ENCODE peak calls at places on chromosomes 6 and 20, in ten cellular contexts. E is bronchial epithelial cell, Y is heart left ventricle, W is upper lobe of right lung, H is pancreas, V is OCI-LY7, A is HCT116, Z is heart right ventricle, G is AG10803, X is fibroblast of mammary gland. R is an unnamed sample.

GRCh38 chr20:53872561-53873248 is 197.7 kb downstream of the BCAS1 start:
- DNase-seq in E (no peak), Y (no peak), W (no peak), H (no peak), V (peak; percentile 90), A (no peak), Z (no peak), G (peak; percentile 64), X (no peak), R (peak; percentile 30)

GRCh38 chr6:112562348-112563220 is 215.5 kb downstream of the RFPL4B start:
- DNase-seq in E (no peak), Y (no peak), W (no peak), H (no peak), V (no peak), A (no peak), Z (no peak), G (peak; percentile 13), X (no peak), R (peak; percentile 35)

GRCh38 chr20:21096321-21097043 is 9.7 kb downstream of the LINC00237 start:
- DNase-seq in E (peak; percentile 58), Y (no peak), W (no peak), H (no peak), V (peak; percentile 73), A (peak; percentile 68), Z (no peak), G (peak; percentile 11), X (peak; percentile 40), R (no peak)

GRCh38 chr6:33197431-33198048 is 2.9 kb downstream of the RXRB start:
- DNase-seq in E (peak; percentile 71), Y (peak; percentile 35), W (peak; percentile 77), H (peak; percentile 73), V (peak; percentile 74), A (peak; percentile 66), Z (peak; percentile 38), G (peak; percentile 64), X (peak; percentile 73), R (peak; percentile 54)

GRCh38 chr6:148608211-148608951 is 138.4 kb upstream of the UST start:
- DNase-seq in E (peak; percentile 31), Y (no peak), W (no peak), H (no peak), V (peak; percentile 12), A (peak; percentile 24), Z (no peak), G (peak; percentile 72), X (peak; percentile 41), R (peak; percentile 28)

GRCh38 chr6:159871241-159871640 is 19.5 kb upstream of the MAS1 start:
- DNase-seq in E (no peak), Y (no peak), W (no peak), H (no peak), V (no peak), A (no peak), Z (no peak), G (no peak), X (no peak), R (no peak)

GRCh38 chr6:149925253-149925973 is 2.5 kb upstream of the RAET1G start:
- DNase-seq in E (no peak), Y (peak; percentile 34), W (peak; percentile 71), H (peak; percentile 42), V (no peak), A (no peak), Z (no peak), G (peak; percentile 31), X (peak; percentile 16), R (no peak)

GRCh38 chr6:155762649-155763048 is 307.0 kb upstream of the NOX3 start:
- DNase-seq in E (no peak), Y (no peak), W (no peak), H (no peak), V (no peak), A (no peak), Z (no peak), G (no peak), X (no peak), R (no peak)

GRCh38 chr6:108594640-108595039 is 33.9 kb downstream of the FOXO3 start:
- DNase-seq in E (peak; percentile 75), Y (no peak), W (no peak), H (peak; percentile 48), V (no peak), A (no peak), Z (no peak), G (no peak), X (no peak), R (no peak)

GRCh38 chr6:23890543-23891227 is 235.3 kb upstream of the NRSN1 start:
- DNase-seq in E (peak; percentile 76), Y (no peak), W (no peak), H (no peak), V (no peak), A (no peak), Z (no peak), G (peak; percentile 5), X (peak; percentile 40), R (no peak)

GRCh38 chr6:108673153-108673552 is 112.4 kb downstream of the FOXO3 start:
- DNase-seq in E (no peak), Y (no peak), W (no peak), H (no peak), V (peak; percentile 87), A (no peak), Z (no peak), G (no peak), X (no peak), R (no peak)

GRCh38 chr6:17045581-17046322 is 56.1 kb upstream of the STMND1 start:
- DNase-seq in E (no peak), Y (no peak), W (no peak), H (no peak), V (no peak), A (no peak), Z (no peak), G (peak; percentile 95), X (peak; percentile 52), R (peak; percentile 52)

GRCh38 chr6:17038316-17038715 is 63.5 kb upstream of the STMND1 start:
- DNase-seq in E (no peak), Y (no peak), W (no peak), H (no peak), V (no peak), A (no peak), Z (no peak), G (peak; percentile 77), X (peak; percentile 82), R (no peak)

GRCh38 chr6:17039266-17039665 is 62.6 kb upstream of the STMND1 start:
- DNase-seq in E (peak; percentile 36), Y (no peak), W (no peak), H (no peak), V (no peak), A (no peak), Z (no peak), G (no peak), X (no peak), R (no peak)

GRCh38 chr6:17042422-17043147 is 59.3 kb upstream of the STMND1 start:
- DNase-seq in E (peak; percentile 77), Y (peak; percentile 18), W (no peak), H (peak; percentile 46), V (no peak), A (peak; percentile 34), Z (peak; percentile 17), G (peak; percentile 52), X (peak; percentile 26), R (peak; percentile 31)

GRCh38 chr6:17043148-17043522 is 58.7 kb upstream of the STMND1 start:
- DNase-seq in E (no peak), Y (no peak), W (no peak), H (no peak), V (no peak), A (no peak), Z (no peak), G (no peak), X (no peak), R (no peak)
- TF ChIP-seq CTCF in E (no peak), Y (no peak), W (no peak), H (no peak), V (no peak), A (no peak), Z (no peak), G (no peak), X (no peak), R (no peak)

GRCh38 chr20:13009682-13010406 is 1.1 kb downstream of the SPTLC3 start:
- DNase-seq in E (peak; percentile 84), Y (peak; percentile 55), W (no peak), H (no peak), V (peak; percentile 71), A (no peak), Z (peak; percentile 69), G (peak; percentile 92), X (peak; percentile 97), R (peak; percentile 96)
- H3K4me3 ChIP-seq in E (peak overlapping the region; percentile 37), Y (peak overlapping the region; percentile 38), W (peak overlapping the region; percentile 54), H (peak overlapping the region; percentile 14), V (no peak overlapping the region), A (no peak overlapping the region), Z (peak overlapping the region; percentile 64), G (peak overlapping the region; percentile 55), X (peak overlapping the region; percentile 51), R (peak overlapping the region; percentile 54)

DNA sequence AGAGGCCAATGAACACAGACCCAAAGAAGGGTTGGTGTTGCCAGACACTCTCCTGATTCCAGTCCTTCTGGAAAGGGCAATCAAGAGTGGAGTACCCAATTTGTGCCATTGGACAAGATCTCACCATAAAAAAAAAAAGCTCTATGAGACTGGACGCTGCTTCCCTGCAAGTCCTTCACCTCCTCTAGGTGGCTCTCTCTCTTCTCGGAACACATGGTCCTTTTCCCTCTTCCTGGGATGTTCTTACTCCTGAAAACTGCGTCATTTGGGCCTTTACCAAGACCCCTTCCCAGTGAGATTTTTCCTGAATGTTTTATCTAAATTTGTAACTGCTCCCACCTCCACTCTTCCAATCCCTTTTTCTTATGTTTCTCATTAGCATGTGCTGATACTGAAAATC is 280.8 kb downstream of the FOXA2 start:
- DNase-seq in E (no peak), Y (no peak), W (no peak), H (no peak), V (no peak), A (peak; percentile 18), Z (no peak), G (no peak), X (peak; percentile 7), R (no peak)
- TF ChIP-seq CTCF in E (peak; percentile 23), Y (no peak), W (no peak), H (no peak), V (peak; percentile 45), A (peak; percentile 66), Z (no peak), G (peak; percentile 23), X (peak; percentile 13), R (peak; percentile 16)

GRCh38 chr6:42704937-42705374 is 17.4 kb downstream of the PRPH2 start:
- DNase-seq in E (peak; percentile 26), Y (no peak), W (no peak), H (peak; percentile 47), V (no peak), A (no peak), Z (no peak), G (no peak), X (no peak), R (no peak)

GRCh38 chr6:42702200-42702599 is 20.2 kb downstream of the PRPH2 start:
- DNase-seq in E (peak; percentile 80), Y (no peak), W (no peak), H (no peak), V (no peak), A (peak; percentile 36), Z (no peak), G (peak; percentile 49), X (peak; percentile 73), R (no peak)

GRCh38 chr6:42707595-42707994 is 14.8 kb downstream of the PRPH2 start:
- DNase-seq in E (no peak), Y (no peak), W (no peak), H (no peak), V (no peak), A (no peak), Z (no peak), G (no peak), X (no peak), R (no peak)

GRCh38 chr6:42708096-42708495 is 14.3 kb downstream of the PRPH2 start:
- DNase-seq in E (no peak), Y (no peak), W (no peak), H (no peak), V (no peak), A (no peak), Z (no peak), G (no peak), X (no peak), R (no peak)

GRCh38 chr6:42704251-42704936 is 18.0 kb downstream of the PRPH2 start:
- DNase-seq in E (no peak), Y (peak; percentile 63), W (no peak), H (peak; percentile 68), V (no peak), A (no peak), Z (peak; percentile 62), G (no peak), X (peak; percentile 26), R (no peak)
- H3K4me3 ChIP-seq in E (no peak overlapping the region), Y (peak overlapping the region; percentile 50), W (no peak overlapping the region), H (peak overlapping the region; percentile 10), V (no peak overlapping the region), A (no peak overlapping the region), Z (peak overlapping the region; percentile 39), G (peak overlapping the region; percentile 33), X (peak overlapping the region; percentile 28), R (peak overlapping the region; percentile 38)